ENCODE peak calls at places on chromosomes 11 and 22, in six cellular contexts. U is fibroblast of the aortic adventitia, B is NCI-H1436 treated with DMSO at 0.1 percent for 48 hours, Z is WTC11, J is GOT3, T is coronary artery. M is an unnamed sample.

GRCh38 chr11:95149659-95150294 is 60.1 kb downstream of the ENDOD1 start:
- DNase-seq in J (no peak), U (no peak), T (no peak), Z (peak; percentile 42), B (no peak), M (peak; percentile 53)

GRCh38 chr22:21038405-21038804 is 6.0 kb upstream of the SLC7A4 start:
- DNase-seq in B (no peak), T (no peak), Z (no peak), U (peak; percentile 38), J (no peak), M (no peak)

GRCh38 chr11:68865241-68865640 is 23.5 kb upstream of the CPT1A start:
- DNase-seq in U (no peak), Z (no peak), J (no peak), B (no peak), T (no peak), M (no peak)

GRCh38 chr11:11382858-11383532 is 29.9 kb upstream of the CSNK2A3 start:
- DNase-seq in B (no peak), Z (no peak), J (no peak), T (no peak), U (no peak), M (no peak)

GRCh38 chr11:118438314-118438931 is 2.1 kb downstream of the KMT2A start:
- DNase-seq in J (no peak), Z (peak; percentile 27), B (no peak), U (peak; percentile 72), T (peak; percentile 77), M (no peak)

GRCh38 chr22:26547426-26547825 is 35.2 kb upstream of the TFIP11 start:
- DNase-seq in B (no peak), U (no peak), J (no peak), Z (no peak), T (no peak), M (no peak)

GRCh38 chr11:2702771-2703486 is 3.1 kb upstream of the KCNQ1OT1 start:
- DNase-seq in T (no peak), B (no peak), U (no peak), Z (peak; percentile 5), J (no peak), M (no peak)

GRCh38 chr11:12008790-12009616 is 577 bp upstream of the DKK3 start:
- DNase-seq in J (no peak), T (peak; percentile 85), Z (peak; percentile 81), B (no peak), U (no peak), M (no peak)

GRCh38 chr11:64409707-64410395 is 50.9 kb downstream of the RPS6KA4 start:
- DNase-seq in Z (no peak), B (no peak), T (no peak), U (no peak), J (no peak), M (no peak)

GRCh38 chr11:84887055-84887629 is 740.0 kb downstream of the DLG2 start:
- DNase-seq in B (no peak), J (no peak), U (no peak), T (no peak), Z (no peak), M (no peak)

GRCh38 chr11:110896358-110896757 is 184.1 kb upstream of the ARHGAP20 start:
- DNase-seq in B (no peak), J (no peak), Z (no peak), T (no peak), U (peak; percentile 86), M (no peak)